ENCODE peak calls at places on chromosomes 7 and 10, in nine cellular contexts. H is psoas muscle, Z is GM23248, W is suprapubic skin, U is small intestine, N is mammary epithelial cell, X is body of pancreas, B is lower lobe of right lung, C is AG04450. T is an unnamed sample. For H3K9me3, the result is how much of the 10 kb centered on the place peaks cover.

GRCh38 chr7:134562136-134562535 is 13.2 kb downstream of the AKR1B15 start:
- DNase-seq in Z (peak), W (no peak), X (no peak), C (no peak), B (no peak), U (no peak), H (no peak), N (peak), T (no peak)

GRCh38 chr10:33370434-33370930 is 36.0 kb upstream of the NRP1 start:
- DNase-seq in N (no peak), W (no peak), U (no peak), B (no peak), C (no peak), X (no peak), Z (peak), H (no peak), T (no peak)

GRCh38 chr10:125629758-125630376 is 53.1 kb downstream of the TEX36 start:
- DNase-seq in B (no peak), H (no peak), W (no peak), U (peak), X (peak), C (peak), Z (peak), N (peak), T (no peak)

GRCh38 chr7:135335628-135336139 is 102.0 kb downstream of the STRA8 start:
- DNase-seq in N (peak), U (peak), X (peak), Z (peak), C (peak), H (peak), B (no peak), W (no peak), T (peak)

GRCh38 chr10:124955243-124955642 is 13.3 kb downstream of the ZRANB1 start:
- DNase-seq in C (no peak), H (no peak), W (no peak), Z (peak), N (no peak), U (no peak), B (no peak), X (no peak), T (no peak)

GRCh38 chr7:46129831-46130230 is 208.8 kb upstream of the IGFBP3 start:
- DNase-seq in Z (peak), X (no peak), W (no peak), C (no peak), U (no peak), B (no peak), H (no peak), N (peak), T (no peak)

GRCh38 chr10:113059001-113059780 is 109.1 kb downstream of the TCF7L2 start:
- DNase-seq in X (no peak), W (no peak), B (no peak), N (peak), C (peak), H (no peak), U (no peak), Z (peak), T (no peak)

GRCh38 chr10:4606856-4607636 is 219.0 kb upstream of the AKR1E2 start:
- DNase-seq in N (no peak), H (no peak), C (no peak), X (no peak), Z (no peak), W (no peak), U (no peak), B (no peak), T (no peak)

GRCh38 chr7:145599376-145599775 is 517.2 kb upstream of the CNTNAP2 start:
- DNase-seq in B (no peak), W (no peak), X (no peak), Z (no peak), N (no peak), U (no peak), H (no peak), C (no peak), T (no peak)

GRCh38 chr10:93077860-93078337 is 4.2 kb downstream of the CYP26A1 start:
- DNase-seq in B (no peak), X (no peak), U (no peak), Z (no peak), W (no peak), C (no peak), N (no peak), H (no peak), T (no peak)

GRCh38 chr10:93075369-93076221 is 1.9 kb downstream of the CYP26A1 start:
- DNase-seq in B (no peak), X (no peak), U (no peak), W (no peak), H (no peak), N (no peak), Z (peak), C (no peak), T (no peak)

GRCh38 chr10:93074137-93074596 is 474 bp downstream of the CYP26A1 start:
- DNase-seq in H (no peak), C (no peak), W (no peak), U (no peak), B (no peak), N (no peak), Z (peak), X (no peak), T (no peak)

GRCh38 chr10:93074597-93075368 is 1.1 kb downstream of the CYP26A1 start:
- DNase-seq in C (no peak), Z (peak), U (no peak), X (no peak), N (no peak), W (no peak), H (no peak), B (no peak), T (no peak)

GRCh38 chr10:93076871-93077270 is 3.2 kb downstream of the CYP26A1 start:
- DNase-seq in U (no peak), W (no peak), N (no peak), B (no peak), X (no peak), H (no peak), Z (no peak), C (no peak), T (no peak)
- H3K9me3 ChIP-seq in U (under half), W (under half), N (under half), B (under half), X (under half), H (under half), Z (under half), C (under half), T (under half)

GRCh38 chr7:101814081-101814995 is 3.1 kb upstream of the CUX1 start:
- DNase-seq in Z (peak), B (peak), C (no peak), N (peak), X (peak), U (peak), H (peak), W (peak), T (no peak)

GRCh38 chr7:101814996-101815825 is 2.2 kb upstream of the CUX1 start:
- DNase-seq in X (peak), W (peak), U (peak), C (no peak), B (peak), N (peak), H (peak), Z (peak), T (no peak)

GRCh38 chr7:101816499-101817030 is 861 bp upstream of the CUX1 start:
- DNase-seq in C (no peak), W (peak), N (peak), Z (peak), B (peak), H (peak), X (peak), U (peak), T (no peak)

GRCh38 chr7:101817031-101817929 is at the start of gene CUX1:
- DNase-seq in H (peak), N (no peak), U (peak), B (peak), Z (peak), X (peak), C (no peak), W (peak), T (no peak)

GRCh38 chr7:101815826-101816488 is 1.5 kb upstream of the CUX1 start:
- DNase-seq in H (peak), Z (peak), X (peak), W (peak), C (peak), B (peak), U (peak), N (peak), T (no peak)
- H3K4me3 ChIP-seq in H (peak), Z (peak), X (no peak), W (peak), C (peak), B (peak), U (peak), N (peak), T (peak)

GRCh38 chr10:83425306-83425705 is 714.0 kb upstream of the GHITM start:
- DNase-seq in X (no peak), H (no peak), N (no peak), W (no peak), C (no peak), B (no peak), Z (no peak), U (no peak), T (no peak)
- H3K9me3 ChIP-seq in X (under half), H (under half), N (under half), W (under half), C (under half), B (under half), Z (under half), U (under half), T (under half)

DNA sequence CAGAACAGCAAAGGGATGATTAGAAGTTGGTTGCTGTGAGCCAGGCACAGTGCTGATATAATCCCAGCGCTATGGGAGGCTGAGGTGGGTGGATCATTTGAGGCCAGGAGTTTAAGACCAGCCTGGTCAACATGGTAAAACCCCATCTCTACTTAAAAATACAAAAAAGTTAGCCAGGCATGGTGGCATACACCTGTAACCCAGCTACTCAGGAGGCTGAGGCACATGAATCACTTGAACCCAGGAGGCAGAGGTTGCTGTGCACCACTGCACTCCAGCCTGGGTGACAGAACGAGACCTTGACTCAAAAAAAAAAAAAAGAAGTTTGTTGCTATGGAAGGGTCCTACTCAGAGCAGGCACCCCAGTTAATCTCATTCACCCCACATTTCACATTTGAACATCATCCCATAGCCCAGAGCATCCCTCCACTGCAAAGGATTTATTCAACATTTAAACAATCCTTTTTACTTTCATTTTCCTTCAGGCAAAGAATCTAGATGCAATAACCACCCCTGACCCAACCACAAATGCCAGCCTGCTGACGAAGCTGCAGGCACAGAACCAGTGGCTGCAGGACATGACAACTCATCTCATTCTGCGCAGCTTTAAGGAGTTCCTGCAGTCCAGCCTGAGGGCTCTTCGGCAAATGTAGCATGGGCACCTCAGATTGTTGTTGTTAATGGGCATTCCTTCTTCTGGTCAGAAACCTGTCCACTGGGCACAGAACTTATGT is 4.1 kb downstream of the IL6 start:
- DNase-seq in X (no peak), H (no peak), N (peak), C (no peak), U (no peak), Z (peak), W (no peak), B (no peak), T (no peak)
- H3K4me3 ChIP-seq in X (no peak), H (no peak), N (no peak), C (peak), U (no peak), Z (peak), W (no peak), B (no peak), T (no peak)

DNA sequence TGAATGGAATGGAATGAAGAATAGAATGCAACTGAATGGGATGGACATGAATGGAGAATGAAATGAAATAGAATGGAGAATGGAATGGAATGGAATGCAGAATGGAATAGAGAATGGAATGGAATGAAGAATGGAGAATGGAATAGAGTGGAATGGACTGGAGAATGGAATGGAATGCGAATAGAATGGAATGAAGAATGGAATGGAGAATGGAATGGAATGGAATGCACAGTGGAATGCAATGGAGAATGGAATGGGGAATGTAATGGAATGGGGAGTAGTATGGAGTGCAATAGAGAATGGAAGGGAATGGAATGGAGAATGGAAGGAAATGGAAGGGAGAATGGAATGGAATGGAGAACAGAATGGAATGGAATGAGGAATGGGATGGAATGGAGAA is 93.4 kb downstream of the NSUN6 start:
- DNase-seq in B (no peak), H (no peak), N (no peak), U (no peak), W (no peak), X (no peak), C (no peak), Z (no peak), T (no peak)
- H3K9me3 ChIP-seq in B (under half), H (under half), N (under half), U (under half), W (under half), X (under half), C (under half), Z (under half), T (under half)

T was measured in iPS DF 6.9.